ENCODE peak calls at places on chromosomes 2 and 18, in four cellular contexts. D, C, L and S are unnamed samples.

GRCh38 chr2:149076863-149077412 is 38.4 kb downstream of the LYPD6B start:
- DNase-seq in D (no peak), C (peak; percentile 31), L (no peak), S (peak; percentile 85)

GRCh38 chr2:221567231-221567760 is 4.8 kb downstream of the EPHA4 start:
- DNase-seq in C (no peak), L (no peak), D (no peak), S (no peak)

GRCh38 chr18:75070235-75070624 is 138.7 kb downstream of the PTGR3 start:
- DNase-seq in L (no peak), C (no peak), D (no peak), S (no peak)

GRCh38 chr2:30147196-30147714 is 448 bp downstream of the YPEL5 start:
- DNase-seq in C (no peak), D (no peak), L (no peak), S (no peak)

GRCh38 chr2:19073522-19073921 is 284.9 kb downstream of the OSR1 start:
- DNase-seq in D (no peak), C (peak; percentile 39), L (peak; percentile 87), S (peak; percentile 27)

GRCh38 chr18:63307555-63308200 is 11.9 kb downstream of the BCL2 start:
- DNase-seq in D (no peak), C (no peak), L (no peak), S (no peak)

GRCh38 chr2:117486081-117486480 is 328.4 kb upstream of the DDX18 start:
- DNase-seq in D (no peak), L (no peak), C (no peak), S (no peak)

GRCh38 chr2:47945036-47945781 is 38.9 kb upstream of the FBXO11 start:
- DNase-seq in C (no peak), D (no peak), L (no peak), S (no peak)

GRCh38 chr2:165950438-165950837 is 3.1 kb downstream of the TTC21B start:
- DNase-seq in C (no peak), D (no peak), L (no peak), S (peak; percentile 71)

GRCh38 chr2:73852020-73852419 is 23.3 kb downstream of the STAMBP start:
- DNase-seq in D (no peak), C (peak; percentile 65), L (peak; percentile 49), S (no peak)